ENCODE peak calls at places on chromosome 16, in ten cellular contexts. M is activated CD4-positive, CD25-positive, alpha-beta regulatory T cell; U is left ventricle myocardium inferior; P is lower leg skin; G is AG09309; Y is NCI-H1436; X is left colon; J is non-pigmented ciliary epithelial cell; Z is left lung; D is NCI-H2081. T is an unnamed sample.
A peak's percentile ranks its signal among the peaks of the same experiment; 100 is the strongest.

GRCh38 chr16:48053346-48053745 is 102.4 kb downstream of the ABCC12 start:
- DNase-seq in M (no peak), U (no peak), P (peak; percentile 62), G (no peak), Y (no peak), X (no peak), J (peak; percentile 28), Z (peak; percentile 38), D (no peak), T (no peak)

GRCh38 chr16:21117567-21117966 is 33.1 kb downstream of the DNAH3 start:
- DNase-seq in M (no peak), U (no peak), P (peak; percentile 15), G (no peak), Y (no peak), X (no peak), J (no peak), Z (no peak), D (no peak), T (no peak)

GRCh38 chr16:19898924-19899604 is 14.4 kb upstream of the GPRC5B start:
- DNase-seq in M (peak; percentile 18), U (no peak), P (no peak), G (peak; percentile 13), Y (peak; percentile 26), X (no peak), J (no peak), Z (no peak), D (peak; percentile 43), T (no peak)

GRCh38 chr16:76277099-76278030 is at the start of gene CNTNAP4:
- DNase-seq in M (no peak), U (no peak), P (peak; percentile 86), G (no peak), Y (no peak), X (no peak), J (no peak), Z (no peak), D (no peak), T (no peak)

GRCh38 chr16:71803305-71803690 is 5.3 kb downstream of the AP1G1 start:
- DNase-seq in M (no peak), U (no peak), P (no peak), G (no peak), Y (no peak), X (no peak), J (no peak), Z (no peak), D (no peak), T (no peak)

GRCh38 chr16:83802135-83802534 is 5.6 kb upstream of the HSBP1 start:
- DNase-seq in M (no peak), U (no peak), P (peak; percentile 76), G (peak; percentile 52), Y (no peak), X (no peak), J (no peak), Z (no peak), D (no peak), T (no peak)

GRCh38 chr16:23556881-23557778 is at the start of the genes EARS2 and UBFD1:
- DNase-seq in M (peak; percentile 99), U (peak; percentile 98), P (peak; percentile 100), G (peak; percentile 92), Y (peak; percentile 98), X (peak; percentile 99), J (peak; percentile 87), Z (peak; percentile 98), D (peak; percentile 96), T (peak; percentile 99)

GRCh38 chr16:68445458-68445857 is 2.9 kb downstream of the SMPD3 start:
- DNase-seq in M (no peak), U (no peak), P (no peak), G (no peak), Y (peak; percentile 67), X (peak; percentile 61), J (no peak), Z (peak; percentile 53), D (peak; percentile 76), T (no peak)

GRCh38 chr16:85498607-85499006 is 114.5 kb upstream of the GSE1 start:
- DNase-seq in M (no peak), U (no peak), P (no peak), G (no peak), Y (no peak), X (peak; percentile 59), J (no peak), Z (no peak), D (no peak), T (no peak)

GRCh38 chr16:86621966-86622365 is 43.6 kb downstream of the FOXL1 start:
- DNase-seq in M (no peak), U (no peak), P (peak; percentile 74), G (no peak), Y (no peak), X (no peak), J (no peak), Z (no peak), D (no peak), T (no peak)

GRCh38 chr16:51818342-51818944 is 667.4 kb upstream of the SALL1 start:
- DNase-seq in M (no peak), U (peak; percentile 23), P (no peak), G (no peak), Y (no peak), X (no peak), J (peak; percentile 20), Z (no peak), D (no peak), T (no peak)

GRCh38 chr16:82506734-82507133 is 120.0 kb upstream of the CDH13 start:
- DNase-seq in M (no peak), U (no peak), P (no peak), G (no peak), Y (no peak), X (no peak), J (no peak), Z (no peak), D (no peak), T (no peak)

GRCh38 chr16:28587386-28587785 is 9.5 kb downstream of the SULT1A2 start:
- DNase-seq in M (no peak), U (no peak), P (no peak), G (no peak), Y (no peak), X (no peak), J (no peak), Z (no peak), D (no peak), T (no peak)

GRCh38 chr16:89381788-89382187 is 108.6 kb downstream of the ANKRD11 start:
- DNase-seq in M (no peak), U (no peak), P (no peak), G (no peak), Y (no peak), X (no peak), J (no peak), Z (no peak), D (no peak), T (no peak)

GRCh38 chr16:20897897-20898296 is 2.3 kb downstream of the DCUN1D3 start:
- DNase-seq in M (no peak), U (no peak), P (no peak), G (no peak), Y (no peak), X (no peak), J (no peak), Z (no peak), D (no peak), T (no peak)

GRCh38 chr16:83940630-83941378 is 12.2 kb upstream of the OSGIN1 start:
- DNase-seq in M (no peak), U (no peak), P (no peak), G (no peak), Y (no peak), X (no peak), J (no peak), Z (no peak), D (no peak), T (no peak)

GRCh38 chr16:51237207-51237606 is 86.1 kb upstream of the SALL1 start:
- DNase-seq in M (no peak), U (no peak), P (no peak), G (no peak), Y (no peak), X (no peak), J (no peak), Z (no peak), D (no peak), T (no peak)

GRCh38 chr16:54930034-54930938 is at the start of gene IRX5:
- DNase-seq in M (no peak), U (peak; percentile 91), P (peak; percentile 98), G (peak; percentile 94), Y (peak; percentile 93), X (peak; percentile 72), J (peak; percentile 78), Z (peak; percentile 92), D (peak; percentile 54), T (peak; percentile 86)

GRCh38 chr16:19559242-19559910 is 3.9 kb downstream of the VPS35L start:
- DNase-seq in M (no peak), U (no peak), P (peak; percentile 82), G (peak; percentile 34), Y (peak; percentile 34), X (no peak), J (peak; percentile 37), Z (no peak), D (peak; percentile 46), T (no peak)

GRCh38 chr16:51762081-51762995 is 611.3 kb upstream of the SALL1 start:
- DNase-seq in M (no peak), U (peak; percentile 65), P (peak; percentile 91), G (peak; percentile 40), Y (peak; percentile 63), X (peak; percentile 34), J (peak; percentile 9), Z (peak; percentile 60), D (peak; percentile 56), T (peak; percentile 37)

GRCh38 chr16:88769617-88770458 is 15.2 kb downstream of the PIEZO1 start:
- DNase-seq in M (peak; percentile 17), U (no peak), P (no peak), G (no peak), Y (peak; percentile 51), X (peak; percentile 76), J (no peak), Z (peak; percentile 65), D (no peak), T (no peak)

GRCh38 chr16:78929798-78930197 is 670.7 kb downstream of the MAF start:
- DNase-seq in M (no peak), U (no peak), P (peak; percentile 39), G (no peak), Y (no peak), X (no peak), J (no peak), Z (no peak), D (no peak), T (no peak)

GRCh38 chr16:1772362-1772907 is at the start of gene EME2:
- DNase-seq in M (peak; percentile 42), U (no peak), P (no peak), G (no peak), Y (no peak), X (peak; percentile 55), J (no peak), Z (no peak), D (no peak), T (no peak)

GRCh38 chr16:66604376-66605176 is at the start of gene CMTM3:
- DNase-seq in M (peak; percentile 46), U (peak; percentile 75), P (peak; percentile 95), G (no peak), Y (peak; percentile 59), X (peak; percentile 38), J (no peak), Z (peak; percentile 60), D (peak; percentile 38), T (peak; percentile 74)

GRCh38 chr16:11627822-11628457 is 40.3 kb upstream of the SNN start:
- DNase-seq in M (no peak), U (no peak), P (no peak), G (peak; percentile 57), Y (no peak), X (no peak), J (no peak), Z (no peak), D (no peak), T (peak; percentile 76)

GRCh38 chr16:31488630-31489564 is 6.0 kb downstream of the SLC5A2 start:
- DNase-seq in M (no peak), U (no peak), P (no peak), G (no peak), Y (no peak), X (no peak), J (no peak), Z (no peak), D (no peak), T (no peak)

GRCh38 chr16:87602005-87602790 is at the start of gene JPH3:
- DNase-seq in M (no peak), U (no peak), P (no peak), G (no peak), Y (peak; percentile 24), X (no peak), J (no peak), Z (no peak), D (no peak), T (no peak)

GRCh38 chr16:53912155-53912554 is 208.2 kb downstream of the FTO start:
- DNase-seq in M (no peak), U (no peak), P (no peak), G (no peak), Y (no peak), X (no peak), J (no peak), Z (no peak), D (no peak), T (no peak)

T was measured in tibial artery.